ENCODE peak calls at places on chromosomes 6 and 20, in seven cellular contexts. W is neuronal stem cell, F is H9, T is IMR-90, S is trophoblast cell, Y is H1, Z is mesenchymal stem cell. U is an unnamed sample.

GRCh38 chr6:3285732-3286131 is 27.0 kb downstream of the PSMG4 start:
- DNase-seq in W (no peak), F (no peak), T (no peak), S (no peak), Y (no peak), Z (no peak), U (no peak)

GRCh38 chr6:130928993-130929678 is 101.9 kb downstream of the SMLR1 start:
- DNase-seq in W (no peak), F (no peak), T (peak), S (no peak), Y (no peak), Z (no peak), U (no peak)

GRCh38 chr6:157637941-157638340 is 185.1 kb upstream of the SNX9 start:
- DNase-seq in W (no peak), F (no peak), T (no peak), S (no peak), Y (no peak), Z (no peak), U (no peak)

GRCh38 chr6:157665172-157665571 is 157.9 kb upstream of the SNX9 start:
- DNase-seq in W (no peak), F (no peak), T (no peak), S (no peak), Y (no peak), Z (no peak), U (no peak)

GRCh38 chr6:88168362-88168761 is 2.2 kb upstream of the CNR1 start:
- DNase-seq in W (no peak), F (no peak), T (no peak), S (no peak), Y (no peak), Z (no peak), U (peak)

GRCh38 chr6:169292340-169293124 is 38.9 kb upstream of the THBS2 start:
- DNase-seq in W (no peak), F (no peak), T (peak), S (peak), Y (no peak), Z (peak), U (peak)

GRCh38 chr6:6003334-6004146 is 3.2 kb downstream of the NRN1 start:
- DNase-seq in W (no peak), F (peak), T (no peak), S (peak), Y (no peak), Z (no peak), U (peak)

GRCh38 chr20:63456429-63457284 is 15.8 kb downstream of the KCNQ2 start:
- DNase-seq in W (no peak), F (no peak), T (no peak), S (no peak), Y (no peak), Z (no peak), U (no peak)

GRCh38 chr6:168828800-168829199 is 387.8 kb downstream of the SMOC2 start:
- DNase-seq in W (no peak), F (no peak), T (no peak), S (peak), Y (no peak), Z (peak), U (no peak)

GRCh38 chr20:24470031-24470781 is 777 bp downstream of the SYNDIG1 start:
- DNase-seq in W (peak), F (peak), T (no peak), S (no peak), Y (no peak), Z (no peak), U (peak)

GRCh38 chr6:33761922-33762629 is 15.4 kb upstream of the IP6K3 start:
- DNase-seq in W (no peak), F (peak), T (peak), S (no peak), Y (no peak), Z (peak), U (peak)

GRCh38 chr6:32969685-32970412 is 1.5 kb downstream of the BRD2 start:
- DNase-seq in W (peak), F (peak), T (peak), S (peak), Y (no peak), Z (peak), U (peak)

GRCh38 chr6:21593412-21593926 is at the start of gene SOX4:
- DNase-seq in W (peak), F (peak), T (peak), S (peak), Y (peak), Z (peak), U (peak)

GRCh38 chr6:157912326-157912725 is 69.3 kb upstream of the SYNJ2 start:
- DNase-seq in W (no peak), F (no peak), T (peak), S (no peak), Y (no peak), Z (no peak), U (no peak)

GRCh38 chr6:45163952-45164766 is 164.0 kb upstream of the RUNX2 start:
- DNase-seq in W (no peak), F (no peak), T (no peak), S (peak), Y (no peak), Z (peak), U (peak)

GRCh38 chr20:61532736-61533135 is 280.7 kb downstream of the CDH4 start:
- DNase-seq in W (no peak), F (no peak), T (no peak), S (no peak), Y (no peak), Z (no peak), U (no peak)

GRCh38 chr6:96537726-96538125 is 16.1 kb downstream of the UFL1 start:
- DNase-seq in W (no peak), F (no peak), T (no peak), S (no peak), Y (no peak), Z (no peak), U (no peak)

GRCh38 chr20:43440531-43440930 is 17.2 kb upstream of the SRSF6 start:
- DNase-seq in W (no peak), F (no peak), T (no peak), S (no peak), Y (no peak), Z (no peak), U (no peak)

GRCh38 chr6:67563671-67564070 is 1071.4 kb upstream of the ADGRB3 start:
- DNase-seq in W (no peak), F (no peak), T (no peak), S (no peak), Y (no peak), Z (no peak), U (no peak)

GRCh38 chr20:53635189-53635588 is 41.5 kb upstream of the ZNF217 start:
- DNase-seq in W (no peak), F (no peak), T (no peak), S (no peak), Y (no peak), Z (no peak), U (no peak)

GRCh38 chr6:139369568-139370046 is 4.8 kb downstream of the CITED2 start:
- DNase-seq in W (peak), F (no peak), T (peak), S (no peak), Y (no peak), Z (peak), U (peak)
- H2BK120ac ChIP-seq in W (no peak), F (no peak), T (peak), S (no peak), Y (peak), Z (no peak), U (no peak)

DNA sequence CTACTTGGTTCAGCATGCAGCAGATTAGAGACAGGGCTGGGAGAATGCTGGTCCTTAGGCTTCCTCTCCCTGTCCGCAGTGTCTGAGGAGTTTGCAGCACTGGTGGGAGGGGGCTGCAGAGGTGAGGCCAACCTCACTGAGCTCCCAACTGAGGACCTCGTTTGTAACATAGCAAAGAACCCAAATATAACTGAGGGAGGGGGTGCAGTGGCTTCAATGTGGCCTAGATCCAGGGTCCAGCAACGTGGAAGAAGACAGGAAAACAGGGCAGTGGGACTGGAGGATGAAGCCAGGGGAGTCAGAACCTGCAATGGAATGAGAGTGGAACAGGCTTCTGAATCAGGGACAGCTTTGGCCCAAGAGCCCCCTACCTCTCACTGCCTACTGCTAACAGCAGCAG is 84.3 kb upstream of the MAFB start:
- DNase-seq in W (no peak), F (no peak), T (no peak), S (no peak), Y (no peak), Z (no peak), U (no peak)
- H2BK120ac ChIP-seq in W (no peak), F (no peak), T (no peak), S (no peak), Y (no peak), Z (no peak), U (no peak)

DNA sequence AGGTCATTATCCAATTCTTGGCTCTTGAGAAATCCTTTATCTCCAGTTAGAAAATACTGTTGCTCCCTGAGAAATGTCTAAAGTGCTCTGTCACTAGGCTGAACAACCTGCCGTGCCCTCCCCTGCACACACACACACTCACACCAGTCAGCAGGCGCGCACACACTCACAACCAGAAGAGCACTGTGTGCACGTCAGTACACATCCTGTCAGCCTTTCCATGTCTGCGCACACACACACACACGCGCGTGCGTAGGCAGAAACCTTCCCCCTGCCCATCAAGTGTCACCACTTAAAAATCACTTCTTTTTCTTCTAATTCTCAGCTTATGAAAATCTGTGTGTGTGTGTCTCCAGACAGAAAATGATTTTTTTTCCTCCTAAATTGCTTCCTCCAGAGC is 100.3 kb downstream of the EDN3 start:
- DNase-seq in W (no peak), F (no peak), T (no peak), S (no peak), Y (no peak), Z (no peak), U (no peak)
- H2BK120ac ChIP-seq in W (no peak), F (no peak), T (no peak), S (no peak), Y (no peak), Z (no peak), U (no peak)

GRCh38 chr6:30830438-30830837 is 53.9 kb upstream of the DDR1 start:
- DNase-seq in W (no peak), F (no peak), T (no peak), S (no peak), Y (no peak), Z (no peak), U (no peak)
- H2BK120ac ChIP-seq in W (no peak), F (no peak), T (no peak), S (peak), Y (no peak), Z (peak), U (no peak)

DNA sequence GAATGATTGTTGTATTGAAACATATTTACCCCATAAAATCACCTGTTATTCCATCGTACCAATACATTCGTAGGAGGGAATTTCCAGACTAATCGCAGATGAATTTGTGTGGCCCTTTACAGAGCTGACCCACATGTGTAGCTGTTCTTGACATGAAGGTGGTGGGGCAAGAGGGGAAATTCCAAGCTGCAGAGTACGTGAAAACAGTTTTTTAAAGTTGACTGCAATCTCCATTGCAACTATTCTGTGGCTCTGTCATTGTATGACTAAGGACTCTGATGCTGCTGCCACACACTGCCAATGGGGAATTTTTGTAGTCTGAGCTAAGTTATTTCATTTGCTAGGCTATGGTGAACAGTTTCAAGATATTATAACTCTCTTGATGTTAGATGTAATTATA is 46.4 kb upstream of the ADTRP start:
- DNase-seq in W (no peak), F (no peak), T (peak), S (no peak), Y (no peak), Z (peak), U (no peak)
- H2BK120ac ChIP-seq in W (no peak), F (no peak), T (no peak), S (no peak), Y (no peak), Z (no peak), U (no peak)

GRCh38 chr6:150930816-150931215 is 65.3 kb downstream of the MTHFD1L start:
- DNase-seq in W (no peak), F (no peak), T (peak), S (peak), Y (no peak), Z (no peak), U (no peak)

GRCh38 chr6:150925655-150925928 is 60.1 kb downstream of the MTHFD1L start:
- DNase-seq in W (no peak), F (no peak), T (no peak), S (no peak), Y (no peak), Z (no peak), U (no peak)

GRCh38 chr6:150928882-150929281 is 63.4 kb downstream of the MTHFD1L start:
- DNase-seq in W (no peak), F (peak), T (no peak), S (no peak), Y (no peak), Z (no peak), U (peak)

GRCh38 chr6:150932976-150933375 is 67.5 kb downstream of the MTHFD1L start:
- DNase-seq in W (no peak), F (no peak), T (peak), S (no peak), Y (no peak), Z (no peak), U (no peak)

DNA sequence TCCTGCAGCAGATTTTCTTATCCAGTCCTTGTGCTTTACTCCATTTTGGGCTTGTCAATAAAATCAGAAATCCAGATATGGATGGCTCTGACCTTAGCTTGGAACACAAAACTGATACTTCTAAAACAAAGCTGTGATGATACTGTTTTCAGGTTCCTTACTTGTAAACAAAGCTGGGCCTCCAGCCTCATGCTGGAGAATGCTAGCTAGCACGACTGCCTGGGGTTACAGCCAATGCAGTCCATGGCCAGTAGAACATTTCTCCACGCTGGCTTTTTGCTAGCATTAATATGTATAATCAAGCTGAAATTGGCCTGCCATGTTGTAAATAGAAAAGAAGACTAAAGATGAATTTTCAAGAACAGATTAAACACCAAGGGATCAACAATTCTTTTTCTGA is 63.9 kb downstream of the MTHFD1L start:
- DNase-seq in W (no peak), F (no peak), T (peak), S (no peak), Y (no peak), Z (no peak), U (no peak)
- H2BK120ac ChIP-seq in W (no peak), F (no peak), T (peak), S (no peak), Y (no peak), Z (no peak), U (no peak)

GRCh38 chr6:16623733-16624132 is 137.5 kb downstream of the ATXN1 start:
- DNase-seq in W (no peak), F (no peak), T (no peak), S (no peak), Y (no peak), Z (no peak), U (no peak)
- H2BK120ac ChIP-seq in W (no peak), F (no peak), T (no peak), S (no peak), Y (no peak), Z (no peak), U (no peak)

DNA sequence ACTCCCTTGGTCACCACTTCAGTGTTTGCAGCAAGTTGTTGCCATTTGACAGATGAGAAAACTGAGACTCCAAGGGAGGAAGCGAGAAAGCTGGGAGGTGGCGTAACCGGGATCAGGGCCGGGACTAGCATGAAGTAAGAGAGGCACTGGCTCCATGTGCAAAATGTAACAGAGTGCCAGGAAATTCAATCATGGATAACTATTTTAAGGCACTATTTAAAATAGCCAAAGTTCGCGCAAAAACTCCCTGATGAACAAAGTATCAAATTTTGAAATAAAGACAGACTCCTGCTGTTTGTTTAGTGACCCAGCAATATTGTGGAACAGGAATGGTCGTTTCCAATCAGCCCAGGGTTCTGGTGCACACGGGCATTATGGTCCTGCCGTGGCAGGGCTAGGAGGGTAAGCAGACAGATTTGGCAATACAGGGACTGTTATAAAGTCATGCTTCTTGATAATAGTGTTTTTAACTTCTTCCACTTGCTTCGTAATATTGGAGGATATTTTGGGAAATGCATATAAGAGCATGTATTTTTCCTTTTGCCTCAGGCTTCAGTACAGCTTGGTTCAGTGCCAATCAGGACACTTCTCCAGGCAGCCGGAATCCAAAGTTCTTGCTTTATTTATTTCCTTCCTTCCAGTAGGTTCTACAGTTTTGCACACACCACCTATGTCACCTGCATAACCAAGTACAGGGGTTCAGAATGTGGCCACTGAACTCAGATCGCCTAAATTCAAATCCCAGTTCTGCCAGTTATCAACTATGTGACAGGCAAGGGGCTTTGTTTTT is 141.6 kb downstream of the EYA2 start:
- DNase-seq in W (no peak), F (no peak), T (no peak), S (no peak), Y (no peak), Z (no peak), U (no peak)
- H2BK120ac ChIP-seq in W (no peak), F (no peak), T (no peak), S (no peak), Y (no peak), Z (no peak), U (no peak)

GRCh38 chr6:4313044-4313686 is 177.8 kb upstream of the ECI2 start:
- DNase-seq in W (no peak), F (peak), T (peak), S (peak), Y (no peak), Z (peak), U (peak)
- H2BK120ac ChIP-seq in W (no peak), F (no peak), T (peak), S (peak), Y (no peak), Z (no peak), U (no peak)

U was measured in mesendoderm.